ENCODE peak calls at places on chromosomes 3 and 15, in four cellular contexts. H is ureter, G is fibroblast of the aortic adventitia, V is neural progenitor cell. X is an unnamed sample.

GRCh38 chr3:172688588-172688987 is 22.3 kb downstream of the NCEH1 start:
- DNase-seq in V (no peak), H (no peak), G (no peak), X (no peak)

GRCh38 chr3:117356296-117356695 is 646.7 kb downstream of the TUSC7 start:
- DNase-seq in V (peak; percentile 70), G (no peak), H (no peak), X (no peak)

GRCh38 chr3:179750720-179751328 is 98.0 kb downstream of the USP13 start:
- DNase-seq in V (peak; percentile 46), G (peak; percentile 41), H (no peak), X (no peak)

GRCh38 chr3:188975612-188976314 is 196.0 kb upstream of the TPRG1 start:
- DNase-seq in V (no peak), G (no peak), H (no peak), X (no peak)

GRCh38 chr15:89442671-89443307 is 53.6 kb downstream of the RHCG start:
- DNase-seq in H (no peak), G (peak; percentile 46), V (peak; percentile 89), X (peak; percentile 85)

GRCh38 chr3:193297421-193297820 is 56.4 kb downstream of the PLAAT1 start:
- DNase-seq in G (no peak), V (no peak), H (no peak), X (no peak)

GRCh38 chr3:111761309-111761795 is 97.7 kb upstream of the PHLDB2 start:
- DNase-seq in H (peak; percentile 65), G (peak; percentile 88), V (no peak), X (no peak)

GRCh38 chr15:26531489-26531888 is 241.4 kb downstream of the GABRB3 start:
- DNase-seq in G (no peak), H (no peak), V (no peak), X (no peak)

GRCh38 chr15:51846066-51846462 is 16.6 kb downstream of the TMOD3 start:
- DNase-seq in G (no peak), V (no peak), H (no peak), X (no peak)

GRCh38 chr3:65401359-65401810 is 637.3 kb downstream of the MAGI1 start:
- DNase-seq in G (no peak), V (peak; percentile 52), H (no peak), X (peak; percentile 39)

GRCh38 chr15:23642413-23643044 is 5.1 kb downstream of the MAGEL2 start:
- DNase-seq in H (peak; percentile 66), G (peak; percentile 40), V (peak; percentile 73), X (peak; percentile 86)

GRCh38 chr3:64048631-64049061 is 25.4 kb upstream of the PSMD6 start:
- DNase-seq in H (no peak), V (no peak), G (peak; percentile 53), X (no peak)

GRCh38 chr15:72237286-72238224 is 6.6 kb upstream of the PKM start:
- DNase-seq in G (peak; percentile 97), H (peak; percentile 83), V (no peak), X (no peak)

GRCh38 chr15:84810073-84810840 is 6.9 kb upstream of the ALPK3 start:
- DNase-seq in V (peak; percentile 31), G (no peak), H (no peak), X (no peak)

GRCh38 chr3:72549819-72550581 is 298.2 kb downstream of the SHQ1 start:
- DNase-seq in G (no peak), H (no peak), V (no peak), X (no peak)

GRCh38 chr3:156181509-156181908 is 61.1 kb downstream of the KCNAB1 start:
- DNase-seq in G (peak; percentile 57), V (no peak), H (no peak), X (no peak)

GRCh38 chr15:38002883-38003477 is 68.5 kb downstream of the TMCO5A start:
- DNase-seq in H (no peak), G (peak; percentile 88), V (peak; percentile 81), X (peak; percentile 67)

GRCh38 chr15:67805008-67805681 is 20.2 kb upstream of the SKOR1 start:
- DNase-seq in G (no peak), V (no peak), H (no peak), X (peak; percentile 55)

GRCh38 chr3:142947352-142947751 is 16.1 kb downstream of the PAQR9 start:
- DNase-seq in H (no peak), V (no peak), G (no peak), X (no peak)

GRCh38 chr15:70795311-70795665 is 31.9 kb upstream of the UACA start:
- DNase-seq in G (peak; percentile 92), V (no peak), H (no peak), X (no peak)